ENCODE peak calls at places on chromosome 18, in seven cellular contexts. One of them, this sample, is unnamed.

GRCh38 chr18:42365550-42365949 is 410.5 kb downstream of the PIK3C3 start:
- DNase-seq in HCT116: no peak
- DNase-seq in GM12878: no peak
- DNase-seq in HepG2: no peak
- DNase-seq in H1: no peak
- DNase-seq in K562: no peak
- DNase-seq in SK-N-SH: no peak
- DNase-seq in this sample: no peak

GRCh38 chr18:31438402-31438801 is 9.1 kb upstream of the DSG3 start:
- DNase-seq in H1: no peak
- DNase-seq in GM12878: no peak
- DNase-seq in SK-N-SH: no peak
- DNase-seq in HepG2: no peak
- DNase-seq in K562: no peak
- DNase-seq in HCT116: no peak
- DNase-seq in this sample: no peak

GRCh38 chr18:36757081-36757480 is 71.7 kb downstream of the TPGS2 start:
- DNase-seq in K562: peak; percentile 59
- DNase-seq in SK-N-SH: peak; percentile 76
- DNase-seq in H1: no peak
- DNase-seq in GM12878: no peak
- DNase-seq in HepG2: peak; percentile 48
- DNase-seq in HCT116: peak; percentile 44
- DNase-seq in this sample: peak; percentile 27

GRCh38 chr18:48896875-48897511 is 53.8 kb downstream of the SMAD7 start:
- DNase-seq in GM12878: peak; percentile 19
- DNase-seq in SK-N-SH: no peak
- DNase-seq in K562: peak; percentile 88
- DNase-seq in HepG2: peak; percentile 98
- DNase-seq in H1: no peak
- DNase-seq in HCT116: no peak
- DNase-seq in this sample: no peak

GRCh38 chr18:7224198-7224597 is 6.7 kb upstream of the LRRC30 start:
- DNase-seq in K562: no peak
- DNase-seq in GM12878: no peak
- DNase-seq in H1: no peak
- DNase-seq in HepG2: no peak
- DNase-seq in HCT116: no peak
- DNase-seq in SK-N-SH: no peak
- DNase-seq in this sample: no peak

GRCh38 chr18:63951302-63951705 is 2.2 kb downstream of the HMSD start:
- DNase-seq in HepG2: no peak
- DNase-seq in SK-N-SH: no peak
- DNase-seq in H1: no peak
- DNase-seq in K562: no peak
- DNase-seq in HCT116: no peak
- DNase-seq in GM12878: no peak
- DNase-seq in this sample: no peak

GRCh38 chr18:26185267-26185666 is 41.0 kb upstream of the TAF4B start:
- DNase-seq in SK-N-SH: no peak
- DNase-seq in K562: no peak
- DNase-seq in HepG2: peak; percentile 5
- DNase-seq in H1: no peak
- DNase-seq in GM12878: no peak
- DNase-seq in HCT116: peak; percentile 48
- DNase-seq in this sample: no peak

GRCh38 chr18:36662000-36662399 is 166.8 kb downstream of the TPGS2 start:
- DNase-seq in GM12878: no peak
- DNase-seq in HCT116: no peak
- DNase-seq in H1: no peak
- DNase-seq in SK-N-SH: no peak
- DNase-seq in K562: no peak
- DNase-seq in HepG2: no peak
- DNase-seq in this sample: no peak

GRCh38 chr18:77635441-77635840 is 385.8 kb downstream of the GALR1 start:
- DNase-seq in HCT116: no peak
- DNase-seq in GM12878: no peak
- DNase-seq in HepG2: no peak
- DNase-seq in H1: no peak
- DNase-seq in K562: no peak
- DNase-seq in SK-N-SH: no peak
- DNase-seq in this sample: no peak

GRCh38 chr18:31722369-31722957 is 38.1 kb upstream of the B4GALT6 start:
- DNase-seq in HepG2: peak; percentile 69
- DNase-seq in K562: peak; percentile 81
- DNase-seq in HCT116: peak; percentile 66
- DNase-seq in H1: peak; percentile 60
- DNase-seq in GM12878: peak; percentile 43
- DNase-seq in SK-N-SH: peak; percentile 76
- DNase-seq in this sample: peak; percentile 62

GRCh38 chr18:23578891-23579653 is 7.2 kb downstream of the NPC1 start:
- DNase-seq in HepG2: no peak
- DNase-seq in SK-N-SH: no peak
- DNase-seq in GM12878: no peak
- DNase-seq in H1: no peak
- DNase-seq in HCT116: no peak
- DNase-seq in K562: no peak
- DNase-seq in this sample: no peak

GRCh38 chr18:40058811-40059570 is 1896.0 kb upstream of the PIK3C3 start:
- DNase-seq in HCT116: no peak
- DNase-seq in H1: no peak
- DNase-seq in SK-N-SH: no peak
- DNase-seq in HepG2: no peak
- DNase-seq in K562: no peak
- DNase-seq in GM12878: no peak
- DNase-seq in this sample: no peak

GRCh38 chr18:22136395-22136794 is 33.0 kb upstream of the GATA6 start:
- DNase-seq in HCT116: no peak
- DNase-seq in SK-N-SH: no peak
- DNase-seq in H1: no peak
- DNase-seq in GM12878: no peak
- DNase-seq in K562: no peak
- DNase-seq in HepG2: no peak
- DNase-seq in this sample: no peak

GRCh38 chr18:70331456-70332097 is 42.7 kb downstream of the SOCS6 start:
- DNase-seq in SK-N-SH: no peak
- DNase-seq in HepG2: peak; percentile 51
- DNase-seq in H1: no peak
- DNase-seq in K562: no peak
- DNase-seq in GM12878: no peak
- DNase-seq in HCT116: no peak
- DNase-seq in this sample: no peak

GRCh38 chr18:25279133-25279532 is 72.8 kb downstream of the ZNF521 start:
- DNase-seq in SK-N-SH: no peak
- DNase-seq in HepG2: no peak
- DNase-seq in GM12878: no peak
- DNase-seq in K562: no peak
- DNase-seq in H1: no peak
- DNase-seq in HCT116: no peak
- DNase-seq in this sample: no peak

GRCh38 chr18:36398419-36398818 is 100.9 kb downstream of the FHOD3 start:
- DNase-seq in HCT116: no peak
- DNase-seq in GM12878: no peak
- DNase-seq in H1: no peak
- DNase-seq in SK-N-SH: no peak
- DNase-seq in HepG2: no peak
- DNase-seq in K562: no peak
- DNase-seq in this sample: no peak

GRCh38 chr18:35588995-35589394 is 7.5 kb downstream of the GALNT1 start:
- DNase-seq in HepG2: peak; percentile 35
- DNase-seq in GM12878: no peak
- DNase-seq in SK-N-SH: no peak
- DNase-seq in H1: peak; percentile 46
- DNase-seq in HCT116: no peak
- DNase-seq in K562: no peak
- DNase-seq in this sample: no peak

GRCh38 chr18:3595282-3596273 is 145.6 kb downstream of the TGIF1 start:
- DNase-seq in HepG2: peak; percentile 92
- DNase-seq in GM12878: peak; percentile 82
- DNase-seq in K562: peak; percentile 24
- DNase-seq in SK-N-SH: no peak
- DNase-seq in HCT116: no peak
- DNase-seq in H1: no peak
- DNase-seq in this sample: peak; percentile 91

GRCh38 chr18:3015203-3015590 is 2.3 kb upstream of the LPIN2 start:
- DNase-seq in HepG2: peak; percentile 69
- DNase-seq in SK-N-SH: no peak
- DNase-seq in GM12878: no peak
- DNase-seq in H1: no peak
- DNase-seq in K562: peak; percentile 34
- DNase-seq in HCT116: peak; percentile 61
- DNase-seq in this sample: peak; percentile 30

GRCh38 chr18:39596216-39596615 is 2030.6 kb upstream of the CELF4 start:
- DNase-seq in HCT116: no peak
- DNase-seq in K562: no peak
- DNase-seq in GM12878: no peak
- DNase-seq in SK-N-SH: no peak
- DNase-seq in HepG2: no peak
- DNase-seq in H1: no peak
- DNase-seq in this sample: no peak

GRCh38 chr18:40868110-40868858 is 1086.8 kb upstream of the PIK3C3 start:
- DNase-seq in H1: no peak
- DNase-seq in K562: no peak
- DNase-seq in SK-N-SH: no peak
- DNase-seq in HCT116: no peak
- DNase-seq in HepG2: peak; percentile 3
- DNase-seq in GM12878: no peak
- DNase-seq in this sample: peak; percentile 61

GRCh38 chr18:79533146-79533545 is 137.4 kb downstream of the NFATC1 start:
- DNase-seq in HepG2: no peak
- DNase-seq in SK-N-SH: no peak
- DNase-seq in HCT116: no peak
- DNase-seq in K562: no peak
- DNase-seq in GM12878: no peak
- DNase-seq in H1: no peak
- DNase-seq in this sample: no peak

GRCh38 chr18:60500960-60501359 is 128.4 kb upstream of the MC4R start:
- DNase-seq in SK-N-SH: no peak
- DNase-seq in K562: no peak
- DNase-seq in H1: no peak
- DNase-seq in GM12878: no peak
- DNase-seq in HCT116: no peak
- DNase-seq in HepG2: no peak
- DNase-seq in this sample: no peak
- TF ChIP-seq SIN3A in SK-N-SH: no peak
- TF ChIP-seq SIN3A in K562: no peak
- TF ChIP-seq SIN3A in H1: no peak
- TF ChIP-seq SIN3A in GM12878: no peak
- TF ChIP-seq SIN3A in HCT116: no peak
- TF ChIP-seq SIN3A in HepG2: no peak
- TF ChIP-seq SIN3A in this sample: no peak

GRCh38 chr18:50973367-50974126 is 5.7 kb downstream of the ELAC1 start:
- DNase-seq in H1: no peak
- DNase-seq in K562: no peak
- DNase-seq in GM12878: no peak
- DNase-seq in SK-N-SH: no peak
- DNase-seq in HCT116: no peak
- DNase-seq in HepG2: peak; percentile 90
- DNase-seq in this sample: no peak
- TF ChIP-seq SIN3A in H1: no peak
- TF ChIP-seq SIN3A in K562: no peak
- TF ChIP-seq SIN3A in GM12878: no peak
- TF ChIP-seq SIN3A in SK-N-SH: no peak
- TF ChIP-seq SIN3A in HCT116: no peak
- TF ChIP-seq SIN3A in HepG2: no peak
- TF ChIP-seq SIN3A in this sample: no peak

GRCh38 chr18:74793746-74794145 is 196.1 kb downstream of the ZNF407 start:
- DNase-seq in H1: no peak
- DNase-seq in HCT116: no peak
- DNase-seq in HepG2: no peak
- DNase-seq in GM12878: no peak
- DNase-seq in SK-N-SH: no peak
- DNase-seq in K562: no peak
- DNase-seq in this sample: no peak

GRCh38 chr18:74795766-74796165 is 198.1 kb downstream of the ZNF407 start:
- DNase-seq in GM12878: no peak
- DNase-seq in SK-N-SH: no peak
- DNase-seq in HCT116: no peak
- DNase-seq in H1: no peak
- DNase-seq in HepG2: no peak
- DNase-seq in K562: no peak
- DNase-seq in this sample: no peak

GRCh38 chr18:74800098-74800497 is 202.4 kb downstream of the ZNF407 start:
- DNase-seq in SK-N-SH: no peak
- DNase-seq in K562: no peak
- DNase-seq in GM12878: no peak
- DNase-seq in HepG2: no peak
- DNase-seq in HCT116: no peak
- DNase-seq in H1: no peak
- DNase-seq in this sample: no peak

GRCh38 chr18:74797577-74798151 is 200.0 kb downstream of the ZNF407 start:
- DNase-seq in HepG2: no peak
- DNase-seq in K562: no peak
- DNase-seq in H1: no peak
- DNase-seq in GM12878: no peak
- DNase-seq in HCT116: peak; percentile 28
- DNase-seq in SK-N-SH: no peak
- DNase-seq in this sample: no peak

GRCh38 chr18:74796928-74797576 is 199.4 kb downstream of the ZNF407 start:
- DNase-seq in HepG2: peak; percentile 24
- DNase-seq in SK-N-SH: peak; percentile 60
- DNase-seq in GM12878: peak; percentile 40
- DNase-seq in K562: no peak
- DNase-seq in HCT116: peak; percentile 8
- DNase-seq in H1: no peak
- DNase-seq in this sample: peak; percentile 36
- TF ChIP-seq SIN3A in HepG2: no peak
- TF ChIP-seq SIN3A in SK-N-SH: peak; percentile 18
- TF ChIP-seq SIN3A in GM12878: no peak
- TF ChIP-seq SIN3A in K562: no peak
- TF ChIP-seq SIN3A in HCT116: no peak
- TF ChIP-seq SIN3A in H1: no peak
- TF ChIP-seq SIN3A in this sample: no peak

GRCh38 chr18:51235011-51235789 is 37.7 kb upstream of the MEX3C start:
- DNase-seq in H1: no peak
- DNase-seq in GM12878: no peak
- DNase-seq in HCT116: no peak
- DNase-seq in HepG2: no peak
- DNase-seq in K562: no peak
- DNase-seq in SK-N-SH: no peak
- DNase-seq in this sample: no peak
- TF ChIP-seq SIN3A in H1: no peak
- TF ChIP-seq SIN3A in GM12878: no peak
- TF ChIP-seq SIN3A in HCT116: no peak
- TF ChIP-seq SIN3A in HepG2: no peak
- TF ChIP-seq SIN3A in K562: no peak
- TF ChIP-seq SIN3A in SK-N-SH: no peak
- TF ChIP-seq SIN3A in this sample: no peak

DNA sequence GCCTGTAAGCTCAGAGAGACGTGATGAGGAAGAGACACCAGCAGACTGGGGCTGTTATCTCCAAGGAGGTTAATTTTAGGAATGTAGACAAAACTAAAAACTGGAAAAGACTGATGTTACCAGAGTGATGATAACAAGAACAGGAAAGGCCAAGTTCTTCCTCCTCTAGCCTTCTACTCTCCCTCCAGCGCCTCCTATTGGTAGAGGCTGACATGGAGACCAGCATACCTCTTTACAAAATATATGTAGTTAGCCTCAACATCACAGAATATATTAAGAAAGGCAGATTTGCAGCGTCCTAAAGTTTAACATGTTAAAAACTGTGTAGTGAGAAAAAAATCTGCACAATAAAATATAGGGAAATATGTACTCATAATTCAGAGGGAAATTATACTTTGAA is 66.0 kb downstream of the TCF4 start:
- DNase-seq in HepG2: no peak
- DNase-seq in GM12878: no peak
- DNase-seq in H1: no peak
- DNase-seq in K562: peak; percentile 26
- DNase-seq in SK-N-SH: no peak
- DNase-seq in HCT116: no peak
- DNase-seq in this sample: no peak
- TF ChIP-seq SIN3A in HepG2: no peak
- TF ChIP-seq SIN3A in GM12878: no peak
- TF ChIP-seq SIN3A in H1: no peak
- TF ChIP-seq SIN3A in K562: no peak
- TF ChIP-seq SIN3A in SK-N-SH: no peak
- TF ChIP-seq SIN3A in HCT116: no peak
- TF ChIP-seq SIN3A in this sample: no peak

This sample was measured in Panc1.